ENCODE peak calls at places on chromosomes 2 and 18, in four cellular contexts. O is psoas muscle, X is astrocyte of the cerebellum, R is transverse colon. B is an unnamed sample.

GRCh38 chr2:224586127-224586702 is 1.1 kb upstream of the CUL3 start:
- DNase-seq in R (no peak), X (no peak), O (no peak), B (no peak)

GRCh38 chr2:149732001-149732685 is 144.6 kb upstream of the MMADHC start:
- DNase-seq in X (no peak), O (no peak), R (peak; percentile 36), B (peak; percentile 84)

GRCh38 chr2:20596973-20597867 is 53.7 kb downstream of the HS1BP3 start:
- DNase-seq in R (peak; percentile 46), O (peak; percentile 86), X (no peak), B (no peak)

GRCh38 chr2:33033524-33034150 is 86.9 kb downstream of the LTBP1 start:
- DNase-seq in X (peak; percentile 42), O (no peak), R (no peak), B (no peak)

GRCh38 chr2:218961651-218962570 is 2.4 kb downstream of the CDK5R2 start:
- DNase-seq in O (no peak), R (no peak), X (no peak), B (no peak)

GRCh38 chr2:216882876-216883275 is 23.0 kb upstream of the TNP1 start:
- DNase-seq in R (no peak), X (no peak), O (no peak), B (no peak)

GRCh38 chr2:39696838-39697237 is 31.1 kb downstream of the TMEM178A start:
- DNase-seq in R (no peak), O (no peak), X (peak; percentile 84), B (no peak)

GRCh38 chr18:80198391-80198790 is 48.9 kb downstream of the PARD6G start:
- DNase-seq in O (no peak), R (no peak), X (no peak), B (no peak)

GRCh38 chr18:58967643-58968291 is 103.1 kb downstream of the ZNF532 start:
- DNase-seq in R (peak; percentile 36), X (no peak), O (no peak), B (no peak)

GRCh38 chr2:15074751-15075700 is 442.5 kb downstream of the LRATD1 start:
- DNase-seq in X (no peak), O (no peak), R (no peak), B (no peak)

GRCh38 chr2:232321817-232322559 is 56.6 kb upstream of the ALPP start:
- DNase-seq in O (no peak), X (no peak), R (peak; percentile 4), B (no peak)

GRCh38 chr2:24457730-24458129 is 33.3 kb upstream of the NCOA1 start:
- DNase-seq in R (no peak), O (no peak), X (no peak), B (no peak)

GRCh38 chr18:22470511-22471181 is 52.9 kb upstream of the CTAGE1 start:
- DNase-seq in R (no peak), X (no peak), O (no peak), B (no peak)

GRCh38 chr18:32975501-32975900 is 202.7 kb upstream of the KLHL14 start:
- DNase-seq in X (no peak), R (no peak), O (no peak), B (no peak)

GRCh38 chr2:110642360-110642759 is 35.5 kb downstream of the BUB1 start:
- DNase-seq in X (no peak), O (no peak), R (no peak), B (no peak)

GRCh38 chr2:166628478-166629136 is 134.6 kb upstream of the SCN7A start:
- DNase-seq in O (no peak), R (no peak), X (no peak), B (no peak)

GRCh38 chr2:236939751-236940229 is 145.9 kb upstream of the COPS8 start:
- DNase-seq in R (no peak), O (no peak), X (no peak), B (peak; percentile 12)

GRCh38 chr2:61493523-61493942 is 22.6 kb upstream of the USP34 start:
- DNase-seq in X (peak; percentile 34), O (no peak), R (no peak), B (no peak)

DNA sequence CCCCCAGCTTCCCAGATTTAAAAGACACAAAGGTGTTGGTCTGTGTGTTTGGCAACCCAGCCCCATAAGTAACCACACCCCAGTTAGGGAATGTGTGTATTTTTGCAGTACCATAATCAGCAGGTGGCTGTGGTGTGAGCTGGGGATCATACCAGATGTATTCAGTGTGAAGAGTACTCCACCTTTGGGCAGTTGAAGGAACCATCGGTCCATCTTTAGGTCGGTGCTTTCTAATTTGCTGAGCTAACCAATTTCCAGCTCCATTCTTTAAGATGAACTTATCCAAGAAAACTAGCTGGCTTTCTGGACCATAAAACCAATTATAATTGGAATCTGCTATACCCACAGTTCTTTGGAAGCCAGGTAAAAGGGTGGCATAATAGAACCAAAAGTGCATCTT is 3.2 kb downstream of the DSEL start:
- DNase-seq in X (no peak), O (no peak), R (no peak), B (no peak)
- TF ChIP-seq CTCF in X (peak; percentile 25), O (no peak), R (no peak), B (no peak)

GRCh38 chr2:58006256-58006951 is 40.2 kb upstream of the VRK2 start:
- DNase-seq in O (no peak), R (no peak), X (peak; percentile 20), B (no peak)
- H3K4me3 ChIP-seq in O (no peak overlapping the region), R (no peak overlapping the region), X (no peak overlapping the region), B (no peak overlapping the region)

DNA sequence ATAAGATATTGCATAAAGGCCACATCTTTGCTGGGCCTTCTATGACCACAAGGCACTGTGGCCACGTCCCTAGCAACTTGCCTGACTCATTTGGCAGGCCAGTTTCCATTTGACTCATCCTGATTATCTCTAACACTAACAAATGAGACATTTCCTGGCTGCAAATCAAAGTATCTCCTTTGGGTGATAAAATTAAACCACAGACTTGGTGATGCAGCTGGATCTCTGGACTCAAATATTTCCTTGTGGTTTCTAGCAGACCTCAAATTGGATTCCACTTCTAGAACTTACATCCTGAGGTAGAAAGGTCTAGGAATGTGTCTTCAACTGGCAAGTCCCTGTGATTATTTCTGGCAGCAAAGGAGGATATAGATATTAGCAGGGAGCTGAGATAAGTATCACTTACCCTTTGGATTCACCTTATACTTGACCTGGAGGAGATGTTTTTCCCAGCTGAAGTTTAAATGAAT is 167.9 kb upstream of the NXPH2 start:
- DNase-seq in X (peak; percentile 99), O (no peak), R (no peak), B (no peak)
- TF ChIP-seq CTCF in X (no peak), O (no peak), R (no peak), B (no peak)

GRCh38 chr2:238321467-238321866 is 1.1 kb downstream of the TRAF3IP1 start:
- DNase-seq in R (no peak), O (no peak), X (no peak), B (no peak)
- H3K4me3 ChIP-seq in R (no peak overlapping the region), O (peak overlapping the region; percentile 82), X (peak overlapping the region; percentile 56), B (peak overlapping the region; percentile 68)

GRCh38 chr2:73828818-73829570 is at the start of gene STAMBP:
- DNase-seq in O (peak; percentile 96), X (peak; percentile 96), R (peak; percentile 98), B (peak; percentile 99)

GRCh38 chr2:73828389-73828817 is 358 bp upstream of the STAMBP start:
- DNase-seq in X (no peak), O (no peak), R (no peak), B (no peak)

GRCh38 chr2:73827660-73828388 is 937 bp upstream of the STAMBP start:
- DNase-seq in R (no peak), O (no peak), X (no peak), B (no peak)

GRCh38 chr2:73825408-73825807 is 3.4 kb upstream of the STAMBP start:
- DNase-seq in O (no peak), R (no peak), X (no peak), B (no peak)

DNA sequence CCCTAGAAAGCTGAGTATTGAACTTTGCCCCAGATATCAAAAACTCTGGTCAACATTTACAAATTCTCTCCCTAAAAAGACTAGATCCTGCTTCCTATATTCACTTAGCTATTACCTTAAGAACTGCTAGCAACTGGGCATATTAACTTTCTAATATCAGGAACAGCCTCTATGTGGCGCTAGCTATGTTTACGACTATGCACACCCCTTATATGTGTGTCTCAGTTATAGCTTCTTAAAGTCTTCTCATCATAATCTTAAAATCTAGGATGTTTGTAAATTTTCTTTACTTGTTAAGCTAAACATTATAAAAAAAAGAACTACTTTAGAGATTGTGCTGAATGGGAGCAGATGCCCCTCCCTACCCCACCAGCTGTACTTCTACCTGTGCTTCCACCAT is 1.7 kb upstream of the STAMBP start:
- DNase-seq in X (no peak), R (no peak), O (no peak), B (no peak)
- TF ChIP-seq CTCF in X (peak; percentile 49), R (peak; percentile 35), O (no peak), B (peak; percentile 20)

DNA sequence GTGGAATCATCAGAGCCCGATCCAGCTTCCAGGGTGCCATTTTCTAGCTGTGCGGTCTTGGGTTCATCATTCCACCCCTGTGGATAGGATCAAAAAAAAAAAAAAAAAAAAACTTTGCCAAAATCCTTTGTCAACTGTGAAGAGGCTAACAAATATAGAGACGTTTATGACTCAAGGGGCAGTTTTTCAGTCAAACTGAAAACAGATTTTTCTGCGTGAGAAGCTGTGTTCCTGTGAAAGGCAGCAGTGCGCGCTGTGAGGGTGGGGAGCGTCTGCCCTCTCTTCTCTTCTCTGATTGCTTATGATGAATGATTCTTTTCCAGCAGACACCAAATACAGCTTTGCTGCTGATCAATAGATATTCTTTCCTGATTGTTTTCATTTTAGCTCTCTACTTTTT is 175.2 kb downstream of the NRP2 start:
- DNase-seq in R (no peak), X (no peak), O (no peak), B (no peak)
- H3K4me3 ChIP-seq in R (no peak overlapping the region), X (no peak overlapping the region), O (no peak overlapping the region), B (no peak overlapping the region)

DNA sequence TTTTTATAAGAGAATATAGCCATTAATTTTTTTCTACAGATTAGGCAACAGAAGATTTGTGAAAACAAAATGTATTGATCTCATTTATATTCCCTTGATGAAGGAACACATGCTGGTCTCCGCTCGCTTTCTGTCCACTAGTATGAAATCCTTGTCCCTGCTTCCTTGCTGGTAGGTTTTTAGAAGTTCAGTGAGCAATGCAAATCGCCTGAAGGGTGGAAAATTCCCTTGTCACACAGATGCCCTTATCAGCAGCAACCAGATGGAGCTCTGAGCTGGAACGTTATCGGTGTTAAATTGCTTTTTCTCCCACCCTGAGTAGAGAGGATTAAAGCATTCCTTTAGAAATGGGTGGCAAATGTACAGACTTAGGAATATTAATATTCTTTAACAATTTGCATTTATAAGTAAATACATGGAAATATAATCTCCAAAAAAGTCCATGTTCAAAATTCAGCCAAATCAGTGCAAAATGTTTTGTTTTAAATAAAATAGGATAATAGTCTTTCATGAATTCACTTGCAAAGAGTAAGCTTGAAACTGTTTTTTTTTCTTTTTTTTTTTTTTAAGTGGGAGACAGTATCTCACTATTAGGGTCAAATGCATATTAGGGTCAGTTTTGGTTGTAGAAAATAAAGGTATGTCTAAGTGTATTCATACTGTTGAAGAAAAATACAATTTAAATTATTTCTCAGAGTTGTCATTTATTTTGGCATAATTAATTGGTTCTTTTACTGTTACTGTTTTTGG is 164.0 kb upstream of the MYO3B start:
- DNase-seq in O (no peak), X (no peak), R (no peak), B (no peak)
- TF ChIP-seq CTCF in O (no peak), X (no peak), R (no peak), B (no peak)

GRCh38 chr2:177353084-177353483 is 39.5 kb upstream of the AGPS start:
- DNase-seq in X (peak; percentile 82), O (peak; percentile 20), R (no peak), B (no peak)
- H3K4me3 ChIP-seq in X (no peak overlapping the region), O (no peak overlapping the region), R (no peak overlapping the region), B (no peak overlapping the region)